ENCODE peak calls at places on chromosomes 4 and X, in five cellular contexts. A is adrenal gland, Q is AG04449, D is natural killer cell, I is occipital lobe. C is an unnamed sample.

GRCh38 chrX:135396566-135396965 is 25.2 kb upstream of the SMIM10L2A start:
- DNase-seq in A (no peak), Q (no peak), D (no peak), I (no peak), C (no peak)

GRCh38 chr4:170198742-170199141 is 109.0 kb upstream of the AADAT start:
- DNase-seq in A (no peak), Q (no peak), D (no peak), I (no peak), C (no peak)

GRCh38 chrX:14013074-14013473 is 16.6 kb downstream of the GEMIN8 start:
- DNase-seq in A (no peak), Q (no peak), D (no peak), I (no peak), C (no peak)

GRCh38 chrX:151178746-151179145 is 2.4 kb downstream of the GPR50 start:
- DNase-seq in A (no peak), Q (no peak), D (no peak), I (no peak), C (no peak)

GRCh38 chrX:93419642-93420041 is 253.7 kb downstream of the NAP1L3 start:
- DNase-seq in A (no peak), Q (no peak), D (no peak), I (no peak), C (no peak)

GRCh38 chr4:168480991-168481588 is 798 bp upstream of the DDX60L start:
- DNase-seq in A (peak), Q (peak), D (peak), I (no peak), C (no peak)

GRCh38 chr4:74875451-74875850 is 57.5 kb upstream of the PARM1 start:
- DNase-seq in A (no peak), Q (no peak), D (no peak), I (no peak), C (no peak)

GRCh38 chr4:24690436-24690835 is 104.9 kb upstream of the SOD3 start:
- DNase-seq in A (no peak), Q (no peak), D (no peak), I (no peak), C (no peak)

GRCh38 chr4:151052785-151053184 is 37.7 kb upstream of the LRBA start:
- DNase-seq in A (no peak), Q (no peak), D (no peak), I (no peak), C (no peak)

GRCh38 chr4:182297659-182298058 is 54.5 kb downstream of the TENM3 start:
- DNase-seq in A (no peak), Q (no peak), D (no peak), I (no peak), C (no peak)

GRCh38 chrX:9938516-9938915 is 28.6 kb upstream of the CLDN34 start:
- DNase-seq in A (no peak), Q (no peak), D (no peak), I (no peak), C (no peak)

GRCh38 chrX:70262952-70263567 is 3.1 kb upstream of the P2RY4 start:
- DNase-seq in A (no peak), Q (no peak), D (no peak), I (no peak), C (no peak)

GRCh38 chr4:37383579-37384229 is 139.2 kb downstream of the NWD2 start:
- DNase-seq in A (peak), Q (no peak), D (no peak), I (no peak), C (no peak)

GRCh38 chrX:19640693-19641374 is 125.5 kb upstream of the MAP3K15 start:
- DNase-seq in A (no peak), Q (no peak), D (no peak), I (no peak), C (no peak)

GRCh38 chr4:184938871-184939270 is 79.4 kb upstream of the HELT start:
- DNase-seq in A (no peak), Q (no peak), D (no peak), I (no peak), C (no peak)

C was measured in CD14-positive monocyte.